ENCODE peak calls at places on chromosomes 11 and 22, in nine cellular contexts. D is CD8-positive, alpha-beta T cell; C is fibroblast of mammary gland; R is endothelial cell; I is COR-L47; W is AG10803; B is uterus; F is activated CD4-positive, alpha-beta T cell treated with anti-CD3 and anti-CD28 coated beads, Interleukin-2, amount 10 ng/mL, durations not matched to agents 7 days and 5 days; P is NCI-H510A treated with DMSO at 0.1 percent for 48 hours. Q is an unnamed sample.

GRCh38 chr11:37574361-37574760 is 976.3 kb upstream of the RAG2 start:
- DNase-seq in W (no peak), B (no peak), D (no peak), C (no peak), P (no peak), F (no peak), R (no peak), I (no peak), Q (no peak)

GRCh38 chr11:126375726-126376125 is 20.2 kb downstream of the ST3GAL4 start:
- DNase-seq in D (no peak), C (peak; percentile 32), P (no peak), W (no peak), I (no peak), B (no peak), R (no peak), F (no peak), Q (no peak)

GRCh38 chr11:65184146-65184545 is 2.4 kb downstream of the CAPN1 start:
- DNase-seq in F (no peak), I (no peak), R (no peak), D (no peak), B (no peak), P (no peak), C (no peak), W (no peak), Q (peak; percentile 14)

GRCh38 chr22:37559901-37560681 is at the start of gene CDC42EP1:
- DNase-seq in W (peak; percentile 64), F (no peak), D (no peak), R (peak; percentile 51), I (no peak), C (peak; percentile 39), P (no peak), B (peak; percentile 72), Q (peak; percentile 74)

GRCh38 chr22:31126128-31126868 is 3.5 kb downstream of the INPP5J start:
- DNase-seq in I (no peak), B (no peak), D (no peak), P (peak; percentile 29), R (no peak), F (no peak), W (no peak), C (no peak), Q (no peak)

GRCh38 chr22:50717709-50718351 is 20.2 kb upstream of the ACR start:
- DNase-seq in D (no peak), W (no peak), R (no peak), F (no peak), P (no peak), C (no peak), I (no peak), B (no peak), Q (no peak)

GRCh38 chr22:43479311-43479710 is 67.5 kb downstream of the MPPED1 start:
- DNase-seq in P (no peak), I (no peak), D (no peak), F (no peak), C (no peak), B (no peak), W (no peak), R (no peak), Q (no peak)

GRCh38 chr11:122145715-122146274 is 29.8 kb upstream of the BLID start:
- DNase-seq in B (no peak), I (no peak), W (no peak), F (no peak), C (peak; percentile 47), P (no peak), D (no peak), R (no peak), Q (no peak)

GRCh38 chr11:125886997-125887372 is 483 bp upstream of the HYLS1 start:
- DNase-seq in B (peak; percentile 46), D (peak; percentile 26), R (no peak), I (no peak), F (peak; percentile 60), W (peak; percentile 33), C (peak; percentile 47), P (no peak), Q (no peak)

GRCh38 chr22:38317995-38318715 is 922 bp upstream of the CSNK1E start:
- DNase-seq in P (peak; percentile 60), W (peak; percentile 91), B (peak; percentile 76), D (no peak), F (no peak), I (peak; percentile 84), C (peak; percentile 92), R (peak; percentile 38), Q (no peak)

GRCh38 chr11:64514596-64514995 is 76.4 kb upstream of the SLC22A12 start:
- DNase-seq in R (no peak), D (no peak), P (no peak), I (no peak), B (no peak), C (no peak), W (no peak), F (no peak), Q (no peak)

GRCh38 chr11:114281388-114281956 is 14.7 kb upstream of the NNMT start:
- DNase-seq in B (no peak), D (no peak), I (no peak), W (peak; percentile 68), C (no peak), R (no peak), F (no peak), P (no peak), Q (no peak)

GRCh38 chr11:68014157-68014965 is 4.2 kb downstream of the ALDH3B1 start:
- DNase-seq in D (no peak), B (peak; percentile 55), W (peak; percentile 75), F (no peak), P (peak; percentile 28), R (no peak), C (peak; percentile 88), I (no peak), Q (no peak)

GRCh38 chr11:103051986-103052385 is 40.0 kb downstream of the DCUN1D5 start:
- DNase-seq in R (no peak), C (peak; percentile 26), B (no peak), D (no peak), I (no peak), W (peak; percentile 74), F (no peak), P (no peak), Q (no peak)

GRCh38 chr11:31706357-31706756 is 104.8 kb downstream of the PAX6 start:
- DNase-seq in W (no peak), I (no peak), R (no peak), F (no peak), P (no peak), D (no peak), C (no peak), B (no peak), Q (no peak)

GRCh38 chr11:67056640-67057409 is at the start of gene RHOD:
- DNase-seq in R (peak; percentile 59), B (peak; percentile 50), F (peak; percentile 24), W (peak; percentile 29), C (no peak), P (peak; percentile 33), D (no peak), I (no peak), Q (no peak)

GRCh38 chr22:17960695-17961442 is 63.5 kb downstream of the MICAL3 start:
- DNase-seq in F (no peak), D (no peak), I (no peak), W (no peak), R (no peak), P (no peak), C (no peak), B (no peak), Q (no peak)

GRCh38 chr11:73538381-73538872 is 59.5 kb downstream of the FAM168A start:
- DNase-seq in B (no peak), C (no peak), F (peak; percentile 49), R (no peak), P (no peak), D (no peak), I (no peak), W (peak; percentile 50), Q (no peak)

GRCh38 chr22:47351836-47352579 is 589.6 kb downstream of the TBC1D22A start:
- DNase-seq in P (no peak), I (no peak), C (no peak), W (no peak), D (no peak), B (no peak), F (no peak), R (no peak), Q (peak; percentile 15)

GRCh38 chr11:128764617-128765095 is 70.8 kb downstream of the FLI1 start:
- DNase-seq in P (peak; percentile 97), R (no peak), D (no peak), F (no peak), W (no peak), C (no peak), I (peak; percentile 88), B (no peak), Q (no peak)

GRCh38 chr11:132886335-132886734 is 646.0 kb downstream of the OPCML start:
- DNase-seq in C (no peak), B (no peak), P (no peak), F (no peak), D (no peak), I (no peak), W (peak; percentile 54), R (no peak), Q (no peak)

GRCh38 chr11:44792171-44792570 is 65.4 kb downstream of the TSPAN18 start:
- DNase-seq in F (no peak), B (no peak), D (no peak), R (no peak), P (no peak), C (no peak), I (no peak), W (no peak), Q (no peak)

GRCh38 chr11:112949781-112950575 is 11.2 kb upstream of the NCAM1 start:
- DNase-seq in B (peak; percentile 75), R (no peak), P (no peak), W (no peak), F (no peak), I (no peak), D (no peak), C (no peak), Q (no peak)

GRCh38 chr11:114277637-114278341 is 18.4 kb upstream of the NNMT start:
- DNase-seq in P (no peak), D (no peak), R (no peak), F (no peak), I (no peak), C (no peak), W (no peak), B (no peak), Q (no peak)

GRCh38 chr11:88206746-88207145 is 31.5 kb upstream of the RAB38 start:
- DNase-seq in C (peak; percentile 28), D (no peak), F (no peak), W (peak; percentile 24), P (no peak), R (no peak), B (no peak), I (no peak), Q (no peak)

GRCh38 chr11:35553831-35554230 is 28.4 kb upstream of the PAMR1 start:
- DNase-seq in C (peak; percentile 92), F (no peak), B (no peak), P (no peak), R (no peak), W (peak; percentile 98), I (no peak), D (no peak), Q (no peak)

GRCh38 chr11:111634981-111635705 is 32.9 kb downstream of the SIK2 start:
- DNase-seq in P (no peak), I (no peak), C (peak; percentile 81), W (peak; percentile 33), R (no peak), B (no peak), F (no peak), D (no peak), Q (no peak)

GRCh38 chr11:104891135-104891534 is 7.1 kb downstream of the CASP12 start:
- DNase-seq in W (peak; percentile 68), R (no peak), C (peak; percentile 9), I (no peak), P (no peak), F (no peak), D (no peak), B (no peak), Q (no peak)

GRCh38 chr22:17366830-17367229 is 2.4 kb upstream of the CECR2 start:
- DNase-seq in P (no peak), B (peak; percentile 38), I (no peak), C (no peak), W (no peak), D (no peak), R (peak; percentile 70), F (peak; percentile 28), Q (peak; percentile 82)

GRCh38 chr11:120316880-120317688 is 8.0 kb upstream of the TLCD5 start:
- DNase-seq in W (peak; percentile 43), C (peak; percentile 74), D (no peak), R (no peak), F (no peak), I (no peak), B (peak; percentile 73), P (no peak), Q (peak; percentile 60)

GRCh38 chr11:108237058-108237481 is 14.2 kb downstream of the ATM start:
- DNase-seq in F (no peak), B (no peak), W (no peak), I (no peak), P (no peak), C (no peak), D (no peak), R (no peak), Q (no peak)